ENCODE peak calls at places on chromosome 22, in six cellular contexts. J is tibial nerve, W is testis, E is lower leg skin, L is AG04450, N is psoas muscle. P is an unnamed sample.
A peak's percentile ranks its signal among the peaks of the same experiment; 100 is the strongest.

GRCh38 chr22:18057568-18058209 is 20.1 kb upstream of the PEX26 start:
- DNase-seq in J (peak; percentile 60), W (peak; percentile 87), E (peak; percentile 79), L (peak; percentile 95), N (peak; percentile 80), P (peak; percentile 43)

GRCh38 chr22:25672685-25673084 is 69.3 kb upstream of the MYO18B start:
- DNase-seq in J (no peak), W (no peak), E (no peak), L (no peak), N (no peak), P (no peak)

GRCh38 chr22:17866127-17866526 is 91.9 kb upstream of the BID start:
- DNase-seq in J (peak; percentile 19), W (peak; percentile 75), E (no peak), L (no peak), N (no peak), P (no peak)

GRCh38 chr22:25666308-25666707 is 75.7 kb upstream of the MYO18B start:
- DNase-seq in J (no peak), W (no peak), E (peak; percentile 32), L (no peak), N (peak; percentile 75), P (no peak)

GRCh38 chr22:32583921-32584335 is 109.3 kb downstream of the FBXO7 start:
- DNase-seq in J (no peak), W (no peak), E (no peak), L (no peak), N (no peak), P (no peak)

GRCh38 chr22:45284705-45285305 is at the start of gene UPK3A:
- DNase-seq in J (no peak), W (peak; percentile 73), E (no peak), L (no peak), N (peak; percentile 88), P (no peak)

GRCh38 chr22:37690407-37690806 is 4.3 kb downstream of the NOL12 start:
- DNase-seq in J (no peak), W (no peak), E (no peak), L (no peak), N (no peak), P (no peak)

GRCh38 chr22:44365832-44366231 is 53.1 kb upstream of the SHISAL1 start:
- DNase-seq in J (no peak), W (no peak), E (no peak), L (no peak), N (peak; percentile 1), P (no peak)

GRCh38 chr22:43616645-43617044 is 195.5 kb downstream of the EFCAB6 start:
- DNase-seq in J (no peak), W (no peak), E (no peak), L (no peak), N (no peak), P (no peak)

GRCh38 chr22:27097933-27098332 is 440.5 kb downstream of the MIAT start:
- DNase-seq in J (no peak), W (no peak), E (no peak), L (no peak), N (peak; percentile 57), P (no peak)

GRCh38 chr22:27991586-27992293 is 72.7 kb upstream of the PITPNB start:
- DNase-seq in J (no peak), W (no peak), E (no peak), L (no peak), N (no peak), P (no peak)

GRCh38 chr22:42933783-42934144 is 76.7 kb upstream of the ARFGAP3 start:
- DNase-seq in J (no peak), W (no peak), E (no peak), L (peak; percentile 82), N (no peak), P (no peak)

GRCh38 chr22:31287818-31288495 is 4.3 kb downstream of the PIK3IP1 start:
- DNase-seq in J (no peak), W (no peak), E (no peak), L (no peak), N (no peak), P (no peak)

GRCh38 chr22:37569921-37570660 is 9.8 kb downstream of the LGALS2 start:
- DNase-seq in J (no peak), W (no peak), E (no peak), L (no peak), N (no peak), P (no peak)

GRCh38 chr22:46613606-46613997 is 6.6 kb upstream of the GRAMD4 start:
- DNase-seq in J (no peak), W (no peak), E (no peak), L (no peak), N (no peak), P (no peak)

GRCh38 chr22:41664490-41664889 is 24.2 kb downstream of the SNU13 start:
- DNase-seq in J (no peak), W (no peak), E (no peak), L (no peak), N (no peak), P (no peak)

GRCh38 chr22:45376703-45377102 is 36.7 kb downstream of the SMC1B start:
- DNase-seq in J (no peak), W (peak; percentile 37), E (peak; percentile 25), L (no peak), N (no peak), P (no peak)

GRCh38 chr22:44847380-44847779 is 95.0 kb downstream of the ARHGAP8 start:
- DNase-seq in J (no peak), W (no peak), E (no peak), L (no peak), N (no peak), P (no peak)

GRCh38 chr22:32897400-32897799 is 95.9 kb downstream of the TIMP3 start:
- DNase-seq in J (no peak), W (no peak), E (no peak), L (no peak), N (no peak), P (no peak)

GRCh38 chr22:20520093-20520511 is 12.7 kb downstream of the MED15 start:
- DNase-seq in J (no peak), W (no peak), E (no peak), L (no peak), N (no peak), P (no peak)

GRCh38 chr22:32079110-32080089 is 36.3 kb downstream of the SLC5A1 start:
- DNase-seq in J (no peak), W (peak; percentile 34), E (no peak), L (peak; percentile 36), N (no peak), P (no peak)

GRCh38 chr22:37906364-37907008 is 389 bp downstream of the MICALL1 start:
- DNase-seq in J (no peak), W (peak; percentile 24), E (no peak), L (no peak), N (peak; percentile 59), P (no peak)

GRCh38 chr22:25628494-25628893 is 64.0 kb downstream of the GRK3 start:
- DNase-seq in J (no peak), W (no peak), E (no peak), L (no peak), N (no peak), P (no peak)

GRCh38 chr22:37175414-37176144 is 12.5 kb downstream of the C1QTNF6 start:
- DNase-seq in J (no peak), W (no peak), E (no peak), L (no peak), N (peak; percentile 48), P (no peak)

GRCh38 chr22:24550902-24551229 is 4.1 kb downstream of the GUCD1 start:
- DNase-seq in J (no peak), W (no peak), E (no peak), L (no peak), N (no peak), P (no peak)

GRCh38 chr22:37746366-37747089 is 49.7 kb downstream of the TRIOBP start:
- DNase-seq in J (no peak), W (no peak), E (no peak), L (no peak), N (peak; percentile 67), P (no peak)

GRCh38 chr22:46572911-46573780 is 35.7 kb upstream of the CELSR1 start:
- DNase-seq in J (no peak), W (no peak), E (no peak), L (no peak), N (peak; percentile 33), P (no peak)

GRCh38 chr22:49964136-49964492 is 3.5 kb downstream of the PIM3 start:
- DNase-seq in J (peak; percentile 12), W (no peak), E (peak; percentile 28), L (no peak), N (no peak), P (no peak)
- H3K4me3 ChIP-seq in J (peak overlapping the region; percentile 91), W (no peak overlapping the region), E (no peak overlapping the region), L (peak overlapping the region; percentile 82), N (peak overlapping the region; percentile 86), P (peak overlapping the region; percentile 92)

GRCh38 chr22:29147241-29147919 is 58.3 kb upstream of the EMID1 start:
- DNase-seq in J (no peak), W (no peak), E (no peak), L (no peak), N (peak; percentile 53), P (no peak)
- H3K4me3 ChIP-seq in J (no peak overlapping the region), W (no peak overlapping the region), E (no peak overlapping the region), L (no peak overlapping the region), N (no peak overlapping the region), P (no peak overlapping the region)

GRCh38 chr22:30197389-30197788 is 49.2 kb downstream of the LIF start:
- DNase-seq in J (no peak), W (no peak), E (no peak), L (no peak), N (no peak), P (no peak)

GRCh38 chr22:30198152-30198845 is 48.3 kb downstream of the LIF start:
- DNase-seq in J (no peak), W (no peak), E (no peak), L (no peak), N (no peak), P (no peak)

GRCh38 chr22:30196141-30196866 is 50.3 kb downstream of the LIF start:
- DNase-seq in J (peak; percentile 69), W (peak; percentile 63), E (peak; percentile 83), L (peak; percentile 100), N (peak; percentile 85), P (peak; percentile 30)

GRCh38 chr22:30195245-30196140 is 51.1 kb downstream of the LIF start:
- DNase-seq in J (no peak), W (no peak), E (no peak), L (no peak), N (no peak), P (no peak)

DNA sequence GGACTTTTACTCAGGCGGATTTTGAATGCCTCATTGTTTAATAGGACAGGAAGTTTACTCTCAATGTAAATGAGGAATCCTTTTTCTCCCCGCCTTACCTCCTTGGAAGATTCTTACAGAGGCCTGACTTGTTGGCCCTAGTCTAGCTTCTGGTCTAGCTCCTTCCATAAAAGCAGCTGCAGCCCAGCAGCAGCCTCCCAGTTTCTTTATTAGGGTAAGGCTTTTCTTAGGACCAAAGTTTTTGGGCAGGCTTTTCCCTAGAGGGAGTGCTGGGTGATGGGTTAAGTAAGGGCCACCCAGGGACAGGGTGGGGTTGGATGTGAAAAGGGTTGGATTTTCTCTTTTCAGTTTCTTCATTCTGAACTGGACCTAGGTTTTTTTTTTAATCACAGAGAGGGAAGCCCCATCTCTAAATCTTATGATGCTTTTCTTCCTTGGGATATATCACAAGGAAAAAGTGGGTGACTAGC is 49.7 kb downstream of the LIF start:
- DNase-seq in J (no peak), W (no peak), E (no peak), L (no peak), N (no peak), P (no peak)
- H3K4me3 ChIP-seq in J (no peak overlapping the region), W (no peak overlapping the region), E (no peak overlapping the region), L (no peak overlapping the region), N (no peak overlapping the region), P (no peak overlapping the region)

DNA sequence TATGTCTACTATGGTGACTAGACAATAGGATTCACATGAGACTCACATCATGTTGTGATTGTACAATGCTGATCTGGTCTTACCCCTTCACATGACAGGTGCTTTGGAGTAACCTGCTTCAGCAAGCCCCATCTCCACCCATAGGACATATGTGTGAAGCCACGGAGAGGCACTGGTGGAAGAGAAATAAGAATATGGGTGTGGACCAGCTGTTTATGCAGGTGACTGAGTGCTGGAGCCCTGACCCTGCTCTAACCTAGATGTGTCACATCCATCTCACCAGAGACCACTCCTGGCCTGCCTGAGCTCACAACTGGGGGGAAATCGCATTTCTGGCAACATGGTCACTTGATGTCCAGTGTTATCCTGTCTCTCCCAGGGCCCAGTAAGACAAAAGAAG is 119.7 kb downstream of the GGTLC2 start:
- DNase-seq in J (no peak), W (no peak), E (no peak), L (no peak), N (no peak), P (no peak)
- H3K4me3 ChIP-seq in J (no peak overlapping the region), W (no peak overlapping the region), E (no peak overlapping the region), L (no peak overlapping the region), N (no peak overlapping the region), P (no peak overlapping the region)